ENCODE peak calls at places on chromosome 14, in nine cellular contexts. One of them, this sample, is unnamed.
A peak's percentile ranks its signal among the peaks of the same experiment; 100 is the strongest.

GRCh38 chr14:63938198-63939005 is 85.6 kb downstream of the SYNE2 start:
- DNase-seq in HFFc6: no peak
- DNase-seq in germinal center: peak; percentile 13
- DNase-seq in HuH-7.5: no peak
- DNase-seq in naive thymus-derived CD8-positive, alpha-beta T cell: no peak
- DNase-seq in iPS-NIHi11: no peak
- DNase-seq in adrenal gland: peak; percentile 54
- DNase-seq in CD4-positive, CD25-positive, alpha-beta regulatory T cell: peak; percentile 14
- DNase-seq in Ammon's horn: no peak
- DNase-seq in this sample: no peak

GRCh38 chr14:59305231-59305630 is 116.8 kb downstream of the DAAM1 start:
- DNase-seq in naive thymus-derived CD8-positive, alpha-beta T cell: no peak
- DNase-seq in germinal center: no peak
- DNase-seq in HuH-7.5: no peak
- DNase-seq in iPS-NIHi11: no peak
- DNase-seq in CD4-positive, CD25-positive, alpha-beta regulatory T cell: no peak
- DNase-seq in Ammon's horn: no peak
- DNase-seq in adrenal gland: no peak
- DNase-seq in HFFc6: peak; percentile 21
- DNase-seq in this sample: no peak

GRCh38 chr14:32762886-32763285 is 175.8 kb upstream of the NPAS3 start:
- DNase-seq in Ammon's horn: no peak
- DNase-seq in CD4-positive, CD25-positive, alpha-beta regulatory T cell: no peak
- DNase-seq in iPS-NIHi11: no peak
- DNase-seq in HuH-7.5: no peak
- DNase-seq in HFFc6: no peak
- DNase-seq in naive thymus-derived CD8-positive, alpha-beta T cell: no peak
- DNase-seq in adrenal gland: no peak
- DNase-seq in germinal center: no peak
- DNase-seq in this sample: no peak

GRCh38 chr14:85391892-85392291 is 138.1 kb upstream of the FLRT2 start:
- DNase-seq in Ammon's horn: no peak
- DNase-seq in germinal center: no peak
- DNase-seq in adrenal gland: no peak
- DNase-seq in HuH-7.5: no peak
- DNase-seq in naive thymus-derived CD8-positive, alpha-beta T cell: no peak
- DNase-seq in CD4-positive, CD25-positive, alpha-beta regulatory T cell: no peak
- DNase-seq in HFFc6: no peak
- DNase-seq in iPS-NIHi11: no peak
- DNase-seq in this sample: no peak

GRCh38 chr14:24274101-24274543 is 2.7 kb upstream of the RABGGTA start:
- DNase-seq in Ammon's horn: peak; percentile 55
- DNase-seq in HuH-7.5: no peak
- DNase-seq in CD4-positive, CD25-positive, alpha-beta regulatory T cell: peak; percentile 57
- DNase-seq in germinal center: peak; percentile 74
- DNase-seq in adrenal gland: no peak
- DNase-seq in HFFc6: no peak
- DNase-seq in naive thymus-derived CD8-positive, alpha-beta T cell: peak; percentile 14
- DNase-seq in iPS-NIHi11: no peak
- DNase-seq in this sample: peak; percentile 87

GRCh38 chr14:102819176-102819628 is 42.0 kb downstream of the TRAF3 start:
- DNase-seq in germinal center: peak; percentile 41
- DNase-seq in CD4-positive, CD25-positive, alpha-beta regulatory T cell: peak; percentile 53
- DNase-seq in iPS-NIHi11: no peak
- DNase-seq in HuH-7.5: no peak
- DNase-seq in HFFc6: no peak
- DNase-seq in adrenal gland: no peak
- DNase-seq in naive thymus-derived CD8-positive, alpha-beta T cell: no peak
- DNase-seq in Ammon's horn: no peak
- DNase-seq in this sample: no peak

GRCh38 chr14:54050759-54051158 is 94.1 kb upstream of the BMP4 start:
- DNase-seq in HuH-7.5: no peak
- DNase-seq in naive thymus-derived CD8-positive, alpha-beta T cell: no peak
- DNase-seq in Ammon's horn: no peak
- DNase-seq in iPS-NIHi11: no peak
- DNase-seq in HFFc6: no peak
- DNase-seq in adrenal gland: no peak
- DNase-seq in germinal center: no peak
- DNase-seq in CD4-positive, CD25-positive, alpha-beta regulatory T cell: no peak
- DNase-seq in this sample: no peak

GRCh38 chr14:71692496-71692895 is 239.7 kb upstream of the RGS6 start:
- DNase-seq in iPS-NIHi11: no peak
- DNase-seq in naive thymus-derived CD8-positive, alpha-beta T cell: no peak
- DNase-seq in HFFc6: peak; percentile 65
- DNase-seq in CD4-positive, CD25-positive, alpha-beta regulatory T cell: no peak
- DNase-seq in adrenal gland: no peak
- DNase-seq in germinal center: no peak
- DNase-seq in HuH-7.5: no peak
- DNase-seq in Ammon's horn: peak; percentile 79
- DNase-seq in this sample: peak; percentile 77

GRCh38 chr14:98136019-98136418 is 1136.0 kb downstream of the BCL11B start:
- DNase-seq in germinal center: no peak
- DNase-seq in naive thymus-derived CD8-positive, alpha-beta T cell: peak; percentile 30
- DNase-seq in HuH-7.5: no peak
- DNase-seq in Ammon's horn: no peak
- DNase-seq in adrenal gland: no peak
- DNase-seq in iPS-NIHi11: no peak
- DNase-seq in CD4-positive, CD25-positive, alpha-beta regulatory T cell: peak; percentile 41
- DNase-seq in HFFc6: no peak
- DNase-seq in this sample: no peak